ENCODE peak calls at places on chromosome 11, in five cellular contexts. C, X, D, L and E are unnamed samples.

GRCh38 chr11:47566166-47566546 is 757 bp downstream of the PTPMT1 start:
- DNase-seq in C (peak; percentile 16), X (no peak), D (peak; percentile 31), L (no peak), E (no peak)

GRCh38 chr11:123362941-123363340 is 67.1 kb upstream of the GRAMD1B start:
- DNase-seq in C (no peak), X (no peak), D (no peak), L (no peak), E (no peak)

GRCh38 chr11:93498099-93499040 is 44.8 kb downstream of the SMCO4 start:
- DNase-seq in C (no peak), X (no peak), D (no peak), L (no peak), E (no peak)

GRCh38 chr11:87870081-87870480 is 305.2 kb downstream of the RAB38 start:
- DNase-seq in C (no peak), X (peak; percentile 68), D (no peak), L (no peak), E (no peak)

GRCh38 chr11:12216100-12216499 is 105.7 kb downstream of the MICAL2 start:
- DNase-seq in C (no peak), X (no peak), D (no peak), L (no peak), E (no peak)

GRCh38 chr11:120924109-120924508 is 99.8 kb upstream of the TBCEL start:
- DNase-seq in C (no peak), X (no peak), D (no peak), L (no peak), E (no peak)

GRCh38 chr11:14645247-14645912 is 1.8 kb downstream of the PDE3B start:
- DNase-seq in C (peak; percentile 7), X (no peak), D (no peak), L (no peak), E (no peak)

GRCh38 chr11:96055706-96056387 is 131.9 kb upstream of the MTMR2 start:
- DNase-seq in C (no peak), X (no peak), D (no peak), L (no peak), E (no peak)

GRCh38 chr11:46582588-46582987 is 11.2 kb downstream of the AMBRA1 start:
- DNase-seq in C (no peak), X (no peak), D (no peak), L (no peak), E (no peak)

GRCh38 chr11:78189851-78190250 is 1.1 kb downstream of the USP35 start:
- DNase-seq in C (no peak), X (no peak), D (no peak), L (no peak), E (no peak)

GRCh38 chr11:35635933-35636332 is 17.7 kb downstream of the FJX1 start:
- DNase-seq in C (no peak), X (no peak), D (no peak), L (no peak), E (no peak)

GRCh38 chr11:68584097-68584496 is 100.2 kb upstream of the GAL start:
- DNase-seq in C (peak; percentile 31), X (no peak), D (peak; percentile 35), L (peak; percentile 19), E (peak; percentile 43)

GRCh38 chr11:64787526-64788320 is 9.4 kb upstream of the SF1 start:
- DNase-seq in C (peak; percentile 77), X (no peak), D (peak; percentile 71), L (no peak), E (peak; percentile 68)

GRCh38 chr11:66277475-66278391 is at the start of gene CNIH2:
- DNase-seq in C (peak; percentile 21), X (no peak), D (peak; percentile 55), L (no peak), E (no peak)

GRCh38 chr11:134652586-134653255 is 240.7 kb upstream of the B3GAT1 start:
- DNase-seq in C (no peak), X (no peak), D (no peak), L (no peak), E (no peak)

GRCh38 chr11:76670475-76671235 is at the start of gene LRRC32:
- DNase-seq in C (peak; percentile 90), X (no peak), D (peak; percentile 80), L (no peak), E (peak; percentile 84)

GRCh38 chr11:14341968-14342367 is 17.0 kb downstream of the RRAS2 start:
- DNase-seq in C (no peak), X (no peak), D (no peak), L (no peak), E (no peak)

GRCh38 chr11:123260511-123261211 is 65.6 kb upstream of the CLMP start:
- DNase-seq in C (no peak), X (no peak), D (no peak), L (no peak), E (no peak)

GRCh38 chr11:116310215-116310614 is 462.6 kb downstream of the BUD13 start:
- DNase-seq in C (no peak), X (no peak), D (no peak), L (no peak), E (no peak)

GRCh38 chr11:130916910-130917309 is 631 bp upstream of the SNX19 start:
- DNase-seq in C (no peak), X (no peak), D (no peak), L (no peak), E (no peak)

GRCh38 chr11:130485983-130486970 is 37.8 kb downstream of the ADAMTS15 start:
- DNase-seq in C (no peak), X (no peak), D (no peak), L (no peak), E (no peak)

GRCh38 chr11:117900144-117900651 is 23.7 kb upstream of the FXYD6 start:
- DNase-seq in C (no peak), X (no peak), D (no peak), L (no peak), E (no peak)

GRCh38 chr11:58658553-58659080 is 36.2 kb downstream of the CNTF start:
- DNase-seq in C (no peak), X (no peak), D (no peak), L (no peak), E (no peak)